ENCODE peak calls at places on chromosomes 11 and 22, in four cellular contexts. U is pancreas, F is body of pancreas, X is neural progenitor cell. S is an unnamed sample. For H3K9me3, the result is how much of the 10 kb centered on the place peaks cover.

GRCh38 chr22:30266445-30267381 is at the start of gene OSM:
- DNase-seq in U (no peak), F (peak), X (no peak), S (peak)

GRCh38 chr22:41801147-41801819 is 804 bp downstream of the CCDC134 start:
- DNase-seq in U (no peak), F (no peak), X (no peak), S (no peak)

GRCh38 chr11:73312806-73313403 is 4.8 kb downstream of the ARHGEF17 start:
- DNase-seq in U (no peak), F (no peak), X (no peak), S (no peak)

GRCh38 chr11:88206746-88207145 is 31.5 kb upstream of the RAB38 start:
- DNase-seq in U (no peak), F (no peak), X (no peak), S (no peak)

GRCh38 chr11:128603752-128604472 is 16.6 kb upstream of the ETS1 start:
- DNase-seq in U (no peak), F (no peak), X (no peak), S (no peak)

GRCh38 chr11:2526808-2527381 is 82.1 kb downstream of the KCNQ1 start:
- DNase-seq in U (peak), F (peak), X (no peak), S (peak)

GRCh38 chr11:40255457-40255856 is 1204.0 kb downstream of the LRRC4C start:
- DNase-seq in U (no peak), F (no peak), X (peak), S (no peak)

GRCh38 chr11:121082219-121082618 is 18.8 kb upstream of the TECTA start:
- DNase-seq in U (no peak), F (no peak), X (no peak), S (no peak)

GRCh38 chr11:82718841-82719240 is 14.8 kb downstream of the FAM181B start:
- DNase-seq in U (no peak), F (no peak), X (no peak), S (no peak)

GRCh38 chr11:8384199-8384821 is 120.6 kb upstream of the LMO1 start:
- DNase-seq in U (no peak), F (peak), X (peak), S (no peak)

GRCh38 chr11:2518112-2518982 is 73.5 kb downstream of the KCNQ1 start:
- DNase-seq in U (peak), F (no peak), X (peak), S (peak)

GRCh38 chr11:78168539-78169477 is 19.6 kb downstream of the KCTD21 start:
- DNase-seq in U (no peak), F (peak), X (no peak), S (peak)
- H3K27ac ChIP-seq in U (peak), F (peak), X (no peak), S (peak)

GRCh38 chr11:49952091-49952490 is at the start of gene OR4C13:
- DNase-seq in U (no peak), F (no peak), X (no peak), S (no peak)
- H3K9me3 ChIP-seq in U (under half), F (under half), X (under half), S (under half)

DNA sequence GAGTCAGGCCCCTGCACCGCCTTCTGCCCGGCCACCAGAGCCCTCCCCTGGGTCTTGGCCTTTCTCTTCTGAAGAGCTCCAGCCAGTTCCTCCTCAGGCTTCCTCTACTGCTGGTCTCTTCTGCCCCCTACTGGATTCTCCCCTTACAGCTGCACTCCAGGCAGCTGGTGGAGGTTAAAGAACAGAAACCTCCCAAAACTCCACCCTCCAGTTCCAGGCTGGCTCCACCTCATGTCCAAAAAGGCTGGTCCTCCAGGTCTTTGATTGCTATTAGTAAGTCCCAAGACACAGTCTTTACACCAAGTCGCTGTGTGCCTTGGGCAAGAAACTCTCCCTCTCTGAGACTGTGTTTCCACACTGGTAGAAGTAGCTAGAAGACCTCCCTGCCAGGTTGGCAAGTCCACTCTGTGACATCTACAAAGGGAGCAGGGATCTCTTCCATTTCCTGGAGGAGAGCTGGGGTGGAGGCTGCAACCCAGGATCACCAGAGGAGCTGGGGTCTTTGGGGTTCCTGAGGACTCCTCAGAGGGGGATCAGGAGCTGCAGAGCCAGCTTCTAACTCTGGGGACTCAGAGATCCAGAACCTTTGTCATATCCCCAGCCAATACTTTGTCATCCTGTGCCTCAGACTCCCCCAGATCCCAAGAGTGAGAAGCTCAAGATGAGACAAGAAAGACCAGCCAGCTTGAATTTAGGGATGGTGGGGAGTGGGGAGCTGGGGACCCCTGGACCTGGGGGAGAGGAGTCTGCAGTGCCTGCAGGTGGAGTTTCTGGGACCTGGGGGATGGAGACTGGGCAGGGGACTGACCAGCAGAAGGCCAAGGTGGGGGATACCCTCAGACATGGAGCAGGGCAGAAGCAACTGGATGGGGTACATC is 3.4 kb upstream of the IGLL5 start:
- DNase-seq in U (no peak), F (peak), X (peak), S (peak)
- TF ChIP-seq CTCF in U (peak), F (peak), X (peak), S (peak)

DNA sequence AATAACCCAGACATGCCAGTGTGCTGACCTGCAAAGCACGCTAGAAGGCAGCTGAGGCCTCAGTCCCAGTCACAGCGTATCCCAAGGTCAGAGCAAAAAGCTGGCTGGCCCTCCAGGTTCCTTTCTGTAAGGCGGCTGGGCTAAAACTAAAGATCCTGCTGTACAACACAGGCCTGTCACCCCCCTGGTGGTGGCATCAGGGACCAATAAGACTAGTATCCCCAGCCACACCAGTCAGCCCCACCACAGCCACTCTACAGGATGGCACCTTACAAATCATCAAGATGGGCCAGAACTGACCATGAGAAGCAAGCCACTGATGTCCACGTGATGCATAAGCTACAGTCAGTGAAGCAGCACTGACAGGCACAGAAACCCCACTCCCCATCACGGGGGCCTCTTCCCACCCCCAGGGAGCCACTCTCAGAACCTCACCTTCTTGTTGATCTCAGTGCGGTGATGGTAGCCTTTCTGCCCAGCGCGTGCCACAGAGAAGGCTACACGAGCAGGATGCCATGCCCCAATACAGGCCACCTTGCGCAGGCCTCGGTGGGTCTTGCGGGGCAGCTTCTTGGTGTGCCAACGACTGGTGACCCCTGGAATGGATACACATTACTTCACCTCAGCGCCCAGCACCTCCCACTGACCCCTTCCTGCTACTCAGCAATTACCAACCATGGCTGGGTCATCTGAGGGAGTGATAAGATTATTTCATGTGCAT is 5.0 kb downstream of the RPL3 start:
- DNase-seq in U (no peak), F (no peak), X (no peak), S (no peak)
- H3K27ac ChIP-seq in U (no peak), F (peak), X (no peak), S (peak)

DNA sequence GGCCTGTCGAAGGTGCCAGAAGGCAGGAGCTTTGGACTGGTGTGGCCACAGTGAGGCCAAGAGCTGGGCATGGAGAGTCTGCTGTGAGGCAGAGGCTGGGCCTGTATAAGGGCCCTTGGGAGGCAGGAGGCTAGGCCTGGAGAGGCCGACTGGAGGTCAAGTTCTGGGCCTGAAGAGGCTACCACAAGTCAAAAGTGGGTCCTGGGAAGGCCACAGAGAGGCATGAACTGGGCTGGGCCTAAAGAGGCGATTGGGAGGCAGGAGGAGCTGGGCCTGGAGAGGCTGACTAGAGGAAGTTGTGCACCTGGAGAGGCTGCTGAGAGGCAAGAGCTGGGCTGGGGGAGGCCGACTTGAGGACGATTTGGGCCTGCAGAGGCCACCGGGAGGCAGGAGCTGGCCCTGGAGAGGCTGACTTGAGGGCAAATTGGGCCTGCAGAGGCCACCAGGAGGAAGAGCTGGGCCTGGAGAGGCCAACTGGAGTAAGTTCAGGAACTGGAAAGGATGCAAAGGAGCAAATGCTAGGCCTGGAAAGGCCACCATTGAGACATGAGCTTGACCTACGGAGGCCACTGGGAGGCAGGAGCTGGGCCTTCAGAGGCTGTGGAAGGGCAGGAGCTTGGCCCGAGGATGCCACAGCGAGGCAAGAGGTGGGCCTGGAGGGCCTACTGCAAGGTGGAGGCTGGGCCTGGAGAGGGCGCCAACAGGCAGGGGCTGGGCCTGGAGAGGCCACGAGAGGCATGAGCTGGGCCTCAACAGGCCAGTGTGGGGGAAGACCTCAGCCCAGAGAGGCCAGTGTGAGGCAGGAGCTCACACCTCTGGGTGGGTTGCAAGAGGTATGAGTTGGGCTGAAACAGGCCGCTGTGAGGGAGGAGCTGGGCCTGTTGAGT is 39.8 kb downstream of the OR4C45 start:
- DNase-seq in U (no peak), F (no peak), X (no peak), S (no peak)
- H3K9me3 ChIP-seq in U (under half), F (under half), X (under half), S (under half)

GRCh38 chr11:35711173-35711910 is 48.8 kb downstream of the TRIM44 start:
- DNase-seq in U (no peak), F (no peak), X (no peak), S (no peak)
- TF ChIP-seq CTCF in U (no peak), F (peak), X (peak), S (peak)

S was measured in left ventricle myocardium inferior.